ENCODE peak calls at places on chromosomes 12 and 14, in six cellular contexts. S, U, F, Z, R and A are unnamed samples.
A peak's percentile ranks its signal among the peaks of the same experiment; 100 is the strongest.

GRCh38 chr12:17017402-17017801 is 411.4 kb upstream of the LMO3 start:
- DNase-seq in U (no peak), R (no peak), Z (no peak), F (peak; percentile 1), S (no peak), A (no peak)

GRCh38 chr14:68307769-68308168 is 485.1 kb downstream of the ZFP36L1 start:
- DNase-seq in U (no peak), F (no peak), Z (no peak), S (no peak), R (no peak), A (no peak)

GRCh38 chr14:36300337-36300736 is 20.1 kb downstream of the MBIP start:
- DNase-seq in Z (no peak), R (no peak), U (peak; percentile 21), S (no peak), F (no peak), A (no peak)

GRCh38 chr14:85093631-85094330 is 436.2 kb upstream of the FLRT2 start:
- DNase-seq in Z (no peak), S (no peak), U (peak; percentile 43), F (peak; percentile 65), R (no peak), A (peak; percentile 32)

GRCh38 chr12:114679942-114680341 is 4.0 kb downstream of the TBX3 start:
- DNase-seq in Z (no peak), R (no peak), U (no peak), F (peak; percentile 19), S (no peak), A (no peak)

GRCh38 chr14:90858511-90858910 is 42.3 kb upstream of the TTC7B start:
- DNase-seq in S (no peak), Z (no peak), R (no peak), U (no peak), F (no peak), A (no peak)

GRCh38 chr14:59275668-59276067 is 87.2 kb downstream of the DAAM1 start:
- DNase-seq in Z (no peak), U (peak; percentile 87), R (no peak), F (peak; percentile 92), S (no peak), A (peak; percentile 84)

GRCh38 chr14:100022772-100023451 is 42.3 kb upstream of the EVL start:
- DNase-seq in F (no peak), S (no peak), U (no peak), Z (no peak), R (no peak), A (no peak)

GRCh38 chr14:76977793-76978730 is 50.4 kb downstream of the IRF2BPL start:
- DNase-seq in S (peak; percentile 66), Z (no peak), R (no peak), F (no peak), U (peak; percentile 98), A (no peak)

GRCh38 chr12:110367209-110367864 is 36.2 kb downstream of the ANAPC7 start:
- DNase-seq in U (no peak), F (no peak), S (no peak), Z (no peak), R (no peak), A (no peak)

GRCh38 chr12:52836042-52836466 is 1.9 kb upstream of the KRT79 start:
- DNase-seq in Z (no peak), R (no peak), S (no peak), F (peak; percentile 8), U (no peak), A (no peak)

GRCh38 chr14:71720978-71721624 is 211.1 kb upstream of the RGS6 start:
- DNase-seq in Z (peak; percentile 65), F (peak; percentile 86), S (peak; percentile 52), R (no peak), U (no peak), A (peak; percentile 74)

GRCh38 chr12:27583057-27583797 is 59.2 kb downstream of the PPFIBP1 start:
- DNase-seq in Z (no peak), R (no peak), F (peak; percentile 60), U (no peak), S (peak; percentile 68), A (no peak)

GRCh38 chr12:27593266-27593665 is 69.3 kb downstream of the PPFIBP1 start:
- DNase-seq in U (no peak), S (no peak), F (peak; percentile 98), R (no peak), Z (no peak), A (no peak)

GRCh38 chr12:3042394-3042793 is 34.8 kb upstream of the TSPAN9 start:
- DNase-seq in Z (peak; percentile 55), U (no peak), S (peak; percentile 63), R (no peak), F (no peak), A (no peak)

GRCh38 chr12:113906411-113907200 is 59.5 kb downstream of the RBM19 start:
- DNase-seq in U (no peak), S (no peak), R (no peak), F (no peak), Z (no peak), A (no peak)

GRCh38 chr12:102891756-102892155 is 25.3 kb downstream of the PAH start:
- DNase-seq in U (no peak), R (no peak), S (no peak), Z (no peak), F (no peak), A (no peak)

GRCh38 chr14:37591311-37591940 is 3.6 kb downstream of the FOXA1 start:
- DNase-seq in U (no peak), F (no peak), R (peak; percentile 68), Z (no peak), S (no peak), A (no peak)

GRCh38 chr12:94110258-94110657 is 38.1 kb upstream of the PLXNC1 start:
- DNase-seq in S (no peak), F (no peak), Z (no peak), U (no peak), R (no peak), A (no peak)

GRCh38 chr14:43119672-43120071 is 1387.4 kb downstream of the FSCB start:
- DNase-seq in R (no peak), Z (no peak), S (no peak), F (no peak), U (no peak), A (no peak)

DNA sequence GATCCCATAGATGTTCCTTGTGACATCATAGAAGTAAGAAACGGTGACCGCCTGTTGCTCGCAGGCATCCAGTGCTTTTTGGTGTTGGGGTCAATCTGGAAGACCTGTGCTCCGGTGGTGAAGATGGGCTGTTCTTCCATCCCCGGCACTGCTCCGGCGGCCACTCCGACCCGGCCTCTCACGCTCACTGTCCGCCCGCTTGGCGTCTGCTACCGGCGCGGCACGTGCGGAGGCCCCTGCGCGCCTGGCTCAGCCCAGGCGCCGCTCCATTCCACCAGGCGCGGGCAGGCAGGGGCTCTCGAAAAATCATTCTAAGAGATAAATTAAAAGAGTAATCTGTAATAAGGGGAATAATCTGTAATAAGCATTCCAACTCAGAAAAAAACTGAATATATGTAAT is 934.5 kb downstream of the TMEM121 start:
- DNase-seq in Z (no peak), S (no peak), R (no peak), F (no peak), U (no peak), A (no peak)
- TF ChIP-seq CTCF in Z (no peak), S (no peak), R (no peak), F (no peak), U (no peak), A (no peak)

GRCh38 chr12:26044592-26044991 is 80.2 kb downstream of the BHLHE41 start:
- DNase-seq in U (no peak), S (no peak), R (no peak), F (no peak), Z (no peak), A (no peak)

GRCh38 chr12:26046203-26046602 is 78.6 kb downstream of the BHLHE41 start:
- DNase-seq in F (no peak), U (no peak), S (no peak), Z (no peak), R (no peak), A (no peak)

GRCh38 chr12:26044007-26044394 is 80.8 kb downstream of the BHLHE41 start:
- DNase-seq in U (no peak), Z (no peak), F (no peak), S (no peak), R (no peak), A (peak; percentile 37)

GRCh38 chr12:26046886-26047285 is 78.0 kb downstream of the BHLHE41 start:
- DNase-seq in U (peak; percentile 58), F (no peak), Z (no peak), S (no peak), R (no peak), A (no peak)

DNA sequence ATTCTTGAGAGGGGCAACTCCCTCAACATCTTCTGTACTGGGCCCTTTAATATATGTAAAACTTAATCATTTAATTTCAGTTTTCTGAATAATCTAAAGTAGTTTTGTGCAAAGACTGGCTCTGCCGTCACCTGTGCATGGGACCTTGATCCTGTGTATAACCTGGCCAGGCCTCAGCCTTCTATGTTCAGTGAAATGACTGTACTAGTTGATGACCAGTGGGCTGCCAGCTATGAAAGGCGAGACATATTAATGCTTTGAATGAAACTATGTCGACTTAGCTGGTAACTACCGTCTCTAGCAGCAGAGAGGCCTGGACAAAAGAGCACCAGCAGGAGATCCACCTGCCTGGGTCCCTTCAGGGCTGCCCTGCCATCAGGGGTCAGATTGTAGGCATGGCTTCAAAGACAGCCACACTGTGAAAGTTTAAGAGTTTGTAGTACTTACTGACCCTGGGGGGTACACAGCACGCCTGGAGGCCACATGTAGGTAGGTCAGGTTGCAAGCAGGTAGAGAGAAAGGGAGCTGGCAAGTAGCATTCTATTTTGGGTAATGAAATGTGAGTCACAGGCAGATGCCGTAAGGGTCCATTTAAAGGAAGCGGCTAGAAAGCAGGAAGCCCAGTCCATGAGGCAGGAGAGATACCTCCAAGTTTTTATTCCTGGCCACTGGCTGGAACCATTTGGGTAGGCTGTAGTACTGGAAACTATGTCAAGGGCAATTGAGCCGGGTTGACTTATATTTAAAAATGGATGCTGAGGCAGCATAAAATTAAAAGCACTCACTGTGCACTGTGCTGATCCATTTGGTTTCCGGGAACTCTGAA is 77.2 kb downstream of the BHLHE41 start:
- DNase-seq in F (no peak), Z (no peak), S (peak; percentile 11), U (no peak), R (no peak), A (no peak)
- TF ChIP-seq CTCF in F (no peak), Z (no peak), S (no peak), U (no peak), R (no peak), A (no peak)

DNA sequence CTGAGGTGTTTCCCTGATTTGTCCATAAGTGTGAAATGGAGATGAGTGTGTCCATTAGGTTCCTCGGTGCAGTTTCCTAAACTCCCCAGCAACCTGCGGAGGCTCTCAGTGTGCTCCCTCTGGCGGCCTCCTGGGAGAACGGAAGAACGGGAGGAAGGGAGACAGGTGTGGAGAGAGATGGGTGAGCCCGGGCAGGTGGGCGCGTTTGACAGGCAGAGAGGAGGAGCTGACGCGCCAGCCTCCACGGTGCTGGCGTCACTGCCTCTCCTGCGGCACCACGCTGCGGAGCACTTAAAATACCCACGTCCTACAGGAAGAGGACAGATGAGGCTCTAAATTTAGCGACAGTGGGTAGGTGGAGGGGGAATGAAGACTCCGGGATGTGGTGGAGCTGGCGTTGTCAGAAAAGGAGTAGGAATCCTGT is 26.8 kb upstream of the PEX5 start:
- DNase-seq in R (peak; percentile 57), F (peak; percentile 58), U (no peak), S (no peak), Z (no peak), A (no peak)
- TF ChIP-seq CTCF in R (peak; percentile 87), F (peak; percentile 92), U (peak; percentile 73), S (peak; percentile 40), Z (peak; percentile 45), A (peak; percentile 46)

DNA sequence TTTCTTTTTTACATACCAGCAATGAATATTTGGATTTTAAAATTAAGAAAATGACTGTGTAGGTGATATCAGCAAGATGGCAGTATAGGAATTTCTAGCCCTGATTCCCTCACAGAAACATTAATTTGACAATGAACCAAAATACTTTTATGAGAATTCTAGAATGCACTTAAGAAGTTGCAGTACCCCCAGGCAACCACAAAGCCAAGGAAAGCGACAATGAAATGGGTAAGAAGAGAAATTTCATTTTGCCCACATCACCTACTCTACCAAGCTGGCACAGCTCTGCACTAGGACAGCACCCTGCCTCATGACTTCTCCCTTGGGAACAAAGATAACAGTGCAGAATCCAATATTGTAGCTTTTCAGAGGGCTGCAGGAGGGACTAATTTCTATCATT is 6.6 kb downstream of the OR9K2 start:
- DNase-seq in U (no peak), S (no peak), F (no peak), R (no peak), Z (no peak), A (no peak)
- TF ChIP-seq CTCF in U (no peak), S (no peak), F (no peak), R (peak; percentile 29), Z (peak; percentile 12), A (peak; percentile 14)